ENCODE peak calls at places on chromosomes 4 and X, in seven cellular contexts. Q is NCI-H345; M is activated CD4-positive, alpha-beta T cell treated with anti-CD3 and anti-CD28 coated beads for 48 hours; O is foreskin fibroblast; S is ascending aorta; H is aorta; Y is NB4. N is an unnamed sample.
A peak's percentile ranks its signal among the peaks of the same experiment; 100 is the strongest.

GRCh38 chr4:16116493-16116990 is 32.7 kb upstream of the PROM1 start:
- DNase-seq in O (no peak), M (no peak), H (no peak), S (no peak), Y (no peak), Q (peak; percentile 53), N (no peak)

GRCh38 chr4:122099896-122100295 is 52.2 kb upstream of the BLTP1 start:
- DNase-seq in Q (no peak), O (peak; percentile 81), Y (no peak), S (no peak), M (no peak), H (no peak), N (no peak)

GRCh38 chrX:30039768-30040167 is 175.6 kb upstream of the MAGEB2 start:
- DNase-seq in O (no peak), S (no peak), M (no peak), Q (no peak), Y (no peak), H (no peak), N (no peak)

GRCh38 chr4:105622269-105622668 is 69.8 kb downstream of the ARHGEF38 start:
- DNase-seq in Q (no peak), Y (no peak), H (no peak), O (peak; percentile 16), S (no peak), M (no peak), N (no peak)

GRCh38 chrX:103640401-103641155 is 11.8 kb downstream of the TCEAL1 start:
- DNase-seq in M (no peak), S (no peak), O (peak; percentile 73), Q (no peak), H (no peak), Y (no peak), N (no peak)

GRCh38 chrX:48472851-48473717 is 2.9 kb upstream of the FTSJ1 start:
- DNase-seq in S (no peak), Y (no peak), H (no peak), O (peak; percentile 50), M (no peak), Q (no peak), N (peak; percentile 23)

GRCh38 chr4:30714408-30715031 is 5.6 kb upstream of the PCDH7 start:
- DNase-seq in Y (peak; percentile 62), Q (peak; percentile 53), H (peak; percentile 65), M (peak; percentile 12), S (no peak), O (peak; percentile 70), N (peak; percentile 58)

GRCh38 chr4:182257503-182257902 is 14.3 kb downstream of the TENM3 start:
- DNase-seq in Q (no peak), S (no peak), Y (no peak), H (no peak), O (no peak), M (no peak), N (no peak)

GRCh38 chr4:176841730-176842129 is 49.0 kb upstream of the VEGFC start:
- DNase-seq in Q (no peak), S (no peak), H (no peak), O (peak; percentile 76), Y (no peak), M (no peak), N (no peak)

GRCh38 chr4:108636246-108636645 is 14.2 kb upstream of the OSTC start:
- DNase-seq in Q (no peak), H (no peak), Y (no peak), O (peak; percentile 86), M (no peak), S (no peak), N (no peak)

GRCh38 chr4:154124539-154125255 is 335.8 kb upstream of the SFRP2 start:
- DNase-seq in H (no peak), M (no peak), Q (no peak), Y (no peak), O (peak; percentile 83), S (no peak), N (no peak)

GRCh38 chrX:119709630-119710029 is 16.7 kb upstream of the SEPTIN6 start:
- DNase-seq in M (no peak), O (no peak), Y (no peak), S (no peak), Q (no peak), H (peak; percentile 2), N (no peak)

GRCh38 chr4:71941001-71941400 is 90.8 kb upstream of the NPFFR2 start:
- DNase-seq in M (no peak), Y (peak; percentile 43), H (no peak), S (no peak), O (no peak), Q (peak; percentile 6), N (peak; percentile 63)

GRCh38 chr4:26330186-26330787 is 9.5 kb downstream of the RBPJ start:
- DNase-seq in M (no peak), Y (peak; percentile 79), Q (peak; percentile 67), H (no peak), S (no peak), O (peak; percentile 73), N (peak; percentile 82)

N was measured in Karpas-422.